ENCODE peak calls at places on chromosome 1, in five cellular contexts. E is AG04450, Z is LNCaP clone FGC, Y is cardiac fibroblast, Q is HFF-Myc. T is an unnamed sample.

GRCh38 chr1:227794813-227795183 is 20.7 kb upstream of the PRSS38 start:
- DNase-seq in E (no peak), Z (no peak), Y (no peak), Q (no peak), T (no peak)

GRCh38 chr1:7505094-7505838 is 265.8 kb upstream of the VAMP3 start:
- DNase-seq in E (no peak), Z (no peak), Y (no peak), Q (no peak), T (no peak)

GRCh38 chr1:17919525-17920439 is 164.6 kb downstream of the ACTL8 start:
- DNase-seq in E (peak), Z (no peak), Y (peak), Q (peak), T (peak)

GRCh38 chr1:44554706-44555105 is 119.6 kb downstream of the TMEM53 start:
- DNase-seq in E (no peak), Z (no peak), Y (no peak), Q (no peak), T (no peak)

GRCh38 chr1:53693361-53693760 is 45.6 kb downstream of the GLIS1 start:
- DNase-seq in E (no peak), Z (no peak), Y (no peak), Q (no peak), T (no peak)

GRCh38 chr1:162916407-162916806 is 55.4 kb upstream of the CCDC190 start:
- DNase-seq in E (no peak), Z (no peak), Y (peak), Q (no peak), T (peak)

GRCh38 chr1:17609529-17609928 is 70.0 kb downstream of the ARHGEF10L start:
- DNase-seq in E (no peak), Z (no peak), Y (no peak), Q (no peak), T (no peak)

GRCh38 chr1:209715314-209715713 is 10.7 kb downstream of the HSD11B1 start:
- DNase-seq in E (no peak), Z (peak), Y (no peak), Q (no peak), T (no peak)

GRCh38 chr1:98044766-98045165 is 123.9 kb upstream of the DPYD start:
- DNase-seq in E (no peak), Z (no peak), Y (no peak), Q (no peak), T (no peak)

GRCh38 chr1:115086176-115086830 is 3.0 kb downstream of the TSPAN2 start:
- DNase-seq in E (no peak), Z (no peak), Y (no peak), Q (no peak), T (no peak)

GRCh38 chr1:168960114-168960513 is 146.4 kb upstream of the ATP1B1 start:
- DNase-seq in E (no peak), Z (peak), Y (no peak), Q (no peak), T (no peak)

GRCh38 chr1:15028117-15028516 is 125.4 kb upstream of the TMEM51 start:
- DNase-seq in E (peak), Z (no peak), Y (peak), Q (peak), T (peak)

GRCh38 chr1:117093091-117093534 is 28.4 kb downstream of the TRIM45 start:
- DNase-seq in E (peak), Z (no peak), Y (peak), Q (peak), T (peak)

GRCh38 chr1:31522556-31522845 is 53.8 kb upstream of the TINAGL1 start:
- DNase-seq in E (no peak), Z (no peak), Y (no peak), Q (no peak), T (no peak)

GRCh38 chr1:50333595-50333974 is 89.7 kb downstream of the DMRTA2 start:
- DNase-seq in E (no peak), Z (no peak), Y (peak), Q (no peak), T (peak)

GRCh38 chr1:235407419-235407818 is 40.2 kb downstream of the TBCE start:
- DNase-seq in E (no peak), Z (no peak), Y (no peak), Q (no peak), T (no peak)

GRCh38 chr1:119737040-119737682 is 25.4 kb downstream of the PHGDH start:
- DNase-seq in E (no peak), Z (no peak), Y (no peak), Q (no peak), T (no peak)

GRCh38 chr1:41342774-41343355 is 18.4 kb upstream of the FOXO6 start:
- DNase-seq in E (no peak), Z (no peak), Y (no peak), Q (no peak), T (no peak)

GRCh38 chr1:60808676-60809075 is 273.7 kb upstream of the NFIA start:
- DNase-seq in E (no peak), Z (no peak), Y (no peak), Q (no peak), T (no peak)

GRCh38 chr1:3732747-3733602 is 19.3 kb upstream of the CCDC27 start:
- DNase-seq in E (no peak), Z (no peak), Y (no peak), Q (no peak), T (no peak)
- TF ChIP-seq CTCF in E (no peak), Z (no peak), Y (no peak), Q (no peak), T (no peak)

DNA sequence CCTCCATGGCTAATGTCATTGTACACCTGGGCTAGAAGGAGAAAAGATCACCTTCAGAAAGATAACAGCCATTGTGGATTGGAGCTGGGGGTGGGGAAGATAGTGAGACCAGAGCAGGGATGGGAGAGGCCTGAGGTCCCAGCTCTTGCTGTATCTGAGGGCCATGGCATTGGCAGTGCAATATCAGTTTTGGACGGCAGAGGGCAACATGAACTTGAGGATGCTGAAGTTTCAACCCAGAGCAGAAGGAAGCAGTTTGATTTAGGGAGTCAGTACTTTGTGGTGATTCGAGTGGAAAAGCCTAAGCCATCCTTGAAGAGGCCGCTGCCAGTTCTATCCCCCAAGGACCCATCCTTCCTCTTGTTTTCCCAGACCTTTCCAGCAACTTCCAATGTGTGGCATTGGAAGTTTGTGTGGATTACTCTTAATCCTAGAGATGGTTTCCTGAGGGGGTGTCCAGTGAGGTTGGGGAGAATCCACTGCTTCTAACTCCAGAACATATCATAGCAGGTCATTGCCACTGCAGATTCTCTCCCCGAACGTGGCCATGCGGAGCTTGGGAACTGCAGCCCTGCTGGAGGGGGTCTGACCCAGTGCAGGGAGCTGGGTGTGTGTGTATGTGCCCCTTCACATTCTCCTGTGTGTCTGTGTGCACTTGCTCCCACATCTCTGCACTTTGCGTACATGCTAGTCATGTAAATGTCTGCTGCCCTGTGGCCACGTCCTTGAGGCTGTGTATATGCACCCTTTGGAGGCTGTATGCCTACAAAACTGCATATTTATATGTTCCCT is 24.1 kb downstream of the SLC26A9 start:
- DNase-seq in E (peak), Z (peak), Y (peak), Q (peak), T (peak)
- TF ChIP-seq CTCF in E (peak), Z (peak), Y (peak), Q (peak), T (peak)

DNA sequence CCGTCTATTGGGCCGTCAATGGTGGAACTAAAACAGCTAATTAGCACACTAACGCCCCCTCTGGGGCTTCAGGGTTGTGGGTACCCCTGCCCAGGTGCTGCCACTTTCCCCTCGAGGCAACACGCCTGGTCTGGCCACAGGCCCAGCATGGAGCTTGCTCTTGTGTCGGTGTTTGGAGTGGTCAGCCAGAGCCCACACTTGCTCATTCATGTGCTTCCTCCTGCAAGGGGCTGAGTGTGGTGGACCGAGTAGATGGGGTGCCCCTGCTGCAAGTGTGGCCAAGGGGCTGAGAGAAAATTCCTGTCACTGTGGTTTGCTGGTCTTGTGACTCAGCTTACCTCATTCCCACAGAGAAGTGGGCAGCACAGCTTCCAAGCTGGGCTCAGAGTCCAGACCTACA is 25.7 kb downstream of the HTR6 start:
- DNase-seq in E (no peak), Z (no peak), Y (no peak), Q (no peak), T (no peak)
- TF ChIP-seq CTCF in E (no peak), Z (no peak), Y (no peak), Q (no peak), T (no peak)

DNA sequence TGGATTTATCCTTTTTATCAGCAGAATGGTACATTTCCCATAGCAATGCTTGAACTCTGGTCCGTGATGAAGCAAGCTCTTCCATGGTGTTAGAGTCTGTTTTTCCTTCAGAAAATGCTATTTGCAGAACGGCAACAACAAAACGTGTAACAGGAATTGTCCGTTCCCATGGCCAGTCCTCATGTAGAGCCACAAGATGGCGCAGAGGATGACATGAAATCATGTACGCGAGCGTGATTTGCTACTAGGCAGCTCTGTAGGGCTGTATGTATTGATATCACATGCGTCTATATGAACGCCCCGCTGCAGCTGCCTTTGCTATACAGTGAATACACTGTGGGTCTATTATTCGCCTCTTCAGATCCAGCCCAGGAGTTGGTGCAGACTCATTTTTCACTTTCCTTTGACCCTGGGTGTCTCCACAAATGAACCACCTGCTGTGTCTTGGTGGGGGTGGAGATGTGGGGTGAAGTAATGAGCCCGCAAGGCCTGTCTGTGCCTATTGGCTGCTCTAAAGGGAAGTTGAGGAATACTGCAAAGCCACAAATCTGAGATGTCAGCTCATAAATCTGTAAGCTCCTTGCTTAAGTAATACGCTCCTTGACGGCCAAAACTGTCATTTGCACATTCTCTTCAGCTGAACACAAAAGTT is 361.5 kb downstream of the KIF26B start:
- DNase-seq in E (peak), Z (peak), Y (peak), Q (no peak), T (no peak)
- TF ChIP-seq CTCF in E (peak), Z (peak), Y (peak), Q (peak), T (peak)

GRCh38 chr1:26584022-26584485 is 54.5 kb downstream of the RPS6KA1 start:
- DNase-seq in E (no peak), Z (no peak), Y (peak), Q (no peak), T (no peak)
- TF ChIP-seq CTCF in E (no peak), Z (no peak), Y (peak), Q (peak), T (peak)

DNA sequence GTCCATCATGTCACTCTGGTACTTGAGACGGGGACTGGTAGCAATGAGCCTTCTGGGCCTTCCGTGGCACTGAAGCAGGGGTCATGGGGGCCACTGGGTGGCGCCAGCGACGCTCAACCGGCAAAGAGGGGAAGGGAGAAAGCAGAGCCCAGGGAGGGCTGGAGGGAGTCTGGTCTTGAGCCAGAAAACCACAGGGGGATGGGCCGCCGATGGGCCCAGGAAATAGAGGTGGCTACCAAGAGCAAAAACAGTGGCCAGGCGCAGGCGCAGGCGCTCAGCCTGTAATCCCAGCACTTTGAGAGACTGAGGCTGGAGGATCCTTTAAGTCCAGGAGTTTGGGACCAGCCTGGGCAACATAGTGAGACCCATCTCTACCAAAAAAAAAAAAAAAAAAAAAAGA is 21.8 kb downstream of the EXOC8 start:
- DNase-seq in E (no peak), Z (no peak), Y (peak), Q (no peak), T (peak)
- TF ChIP-seq CTCF in E (peak), Z (peak), Y (peak), Q (peak), T (peak)

DNA sequence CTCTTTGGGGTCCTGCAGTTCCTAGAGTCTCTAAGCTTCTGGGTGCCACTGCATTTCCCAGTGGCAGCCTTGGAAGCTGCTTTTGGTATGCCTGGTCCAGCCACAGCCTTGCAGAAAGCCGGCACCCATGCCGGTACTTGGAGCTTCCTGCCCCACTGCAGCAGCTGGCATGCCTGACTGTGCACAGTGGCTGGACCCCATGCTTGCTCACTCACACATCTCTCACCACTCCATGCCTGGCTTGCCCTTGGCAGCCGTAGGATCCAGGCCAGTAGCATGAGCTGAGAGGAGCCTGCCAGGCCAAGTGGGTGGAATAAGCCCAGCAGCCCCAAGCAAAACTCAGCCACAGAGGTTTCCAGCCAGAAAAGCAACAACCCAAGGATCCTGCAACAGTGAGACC is 20.3 kb upstream of the FNBP1L start:
- DNase-seq in E (no peak), Z (no peak), Y (no peak), Q (no peak), T (no peak)
- TF ChIP-seq CTCF in E (no peak), Z (no peak), Y (no peak), Q (no peak), T (no peak)